ENCODE peak calls at places on chromosome 11, in six cellular contexts. T, Z, B, L, G and H are unnamed samples.

GRCh38 chr11:55658031-55658573 is 3.9 kb upstream of the OR4C6 start:
- DNase-seq in T (no peak), Z (no peak), L (no peak), B (no peak), G (no peak), H (no peak)

GRCh38 chr11:15286465-15286864 is 171.7 kb downstream of the INSC start:
- DNase-seq in B (no peak), G (no peak), Z (no peak), T (no peak), L (no peak), H (no peak)

GRCh38 chr11:129237456-129237855 is 45.3 kb upstream of the ARHGAP32 start:
- DNase-seq in Z (no peak), T (no peak), G (no peak), L (no peak), B (no peak), H (no peak)

GRCh38 chr11:73729594-73730206 is 31.2 kb downstream of the RAB6A start:
- DNase-seq in T (peak; percentile 65), G (peak; percentile 82), B (peak; percentile 4), L (no peak), Z (no peak), H (no peak)

GRCh38 chr11:123719452-123719851 is 22.0 kb downstream of the ZNF202 start:
- DNase-seq in G (no peak), B (no peak), T (no peak), L (no peak), Z (no peak), H (no peak)

GRCh38 chr11:19670030-19670761 is 42.4 kb upstream of the NAV2 start:
- DNase-seq in L (no peak), G (no peak), B (peak; percentile 37), T (no peak), Z (peak; percentile 65), H (no peak)

GRCh38 chr11:92216789-92217188 is 7.8 kb upstream of the FAT3 start:
- DNase-seq in L (no peak), B (no peak), T (no peak), G (no peak), Z (no peak), H (no peak)

GRCh38 chr11:9834281-9834680 is 170.4 kb downstream of the SWAP70 start:
- DNase-seq in G (no peak), L (no peak), Z (no peak), B (no peak), T (no peak), H (no peak)

GRCh38 chr11:17703951-17704350 is 15.4 kb upstream of the MYOD1 start:
- DNase-seq in Z (no peak), B (peak; percentile 69), G (no peak), T (no peak), L (no peak), H (no peak)

GRCh38 chr11:17473071-17473744 is 3.4 kb downstream of the ABCC8 start:
- DNase-seq in T (peak; percentile 57), Z (no peak), B (peak; percentile 68), L (no peak), G (peak; percentile 73), H (no peak)

GRCh38 chr11:8259316-8259995 is 4.2 kb downstream of the LMO1 start:
- DNase-seq in T (no peak), Z (peak; percentile 58), B (no peak), L (no peak), G (no peak), H (no peak)

GRCh38 chr11:83292709-83293435 is 6.7 kb upstream of the CCDC90B start:
- DNase-seq in Z (no peak), T (peak; percentile 74), L (peak; percentile 36), G (no peak), B (peak; percentile 39), H (no peak)

GRCh38 chr11:121967131-121967689 is 148.8 kb downstream of the BLID start:
- DNase-seq in B (no peak), T (no peak), G (no peak), L (no peak), Z (no peak), H (no peak)

GRCh38 chr11:118900535-118901384 is 17.1 kb downstream of the CXCR5 start:
- DNase-seq in T (no peak), G (no peak), Z (no peak), L (no peak), B (no peak), H (no peak)

GRCh38 chr11:123775274-123775673 is 21.0 kb upstream of the OR6X1 start:
- DNase-seq in G (no peak), Z (no peak), L (no peak), B (no peak), T (no peak), H (no peak)

GRCh38 chr11:116687458-116688201 is 85.2 kb downstream of the BUD13 start:
- DNase-seq in G (peak; percentile 87), Z (no peak), T (no peak), L (no peak), B (no peak), H (no peak)

GRCh38 chr11:117546431-117547160 is 218.9 kb downstream of the CEP164 start:
- DNase-seq in B (no peak), L (no peak), Z (no peak), T (peak; percentile 67), G (no peak), H (no peak)

GRCh38 chr11:45092901-45093760 is 53.3 kb upstream of the PRDM11 start:
- DNase-seq in L (no peak), Z (peak; percentile 25), G (no peak), T (no peak), B (no peak), H (no peak)

GRCh38 chr11:134358165-134358852 is 26.5 kb downstream of the GLB1L2 start:
- DNase-seq in L (no peak), T (no peak), G (no peak), Z (no peak), B (no peak), H (no peak)

GRCh38 chr11:122979815-122980656 is 1.6 kb downstream of the BSX start:
- DNase-seq in L (no peak), B (no peak), T (no peak), G (peak; percentile 54), Z (no peak), H (no peak)

GRCh38 chr11:3152471-3153110 is 12.5 kb downstream of the OSBPL5 start:
- DNase-seq in L (no peak), G (no peak), Z (no peak), T (no peak), B (no peak), H (peak; percentile 18)

GRCh38 chr11:130715085-130715932 is 201.0 kb downstream of the SNX19 start:
- DNase-seq in L (no peak), B (no peak), T (no peak), G (no peak), Z (no peak), H (no peak)

GRCh38 chr11:64306876-64307622 is 1.7 kb downstream of the ESRRA start:
- DNase-seq in T (no peak), L (peak; percentile 67), B (no peak), Z (peak; percentile 73), G (no peak), H (peak; percentile 43)

GRCh38 chr11:94664336-94664735 is 97.2 kb downstream of the PIWIL4 start:
- DNase-seq in L (no peak), T (no peak), G (no peak), B (peak; percentile 18), Z (no peak), H (no peak)

GRCh38 chr11:48007677-48008076 is 27.3 kb downstream of the PTPRJ start:
- DNase-seq in G (no peak), T (no peak), B (no peak), L (no peak), Z (no peak), H (no peak)
- H3K4me1 ChIP-seq in G (peaks cover 4% of the 10 kb centered on the region), T (peaks cover 9% of the 10 kb centered on the region), B (peaks cover 13% of the 10 kb centered on the region), L (peaks cover 17% of the 10 kb centered on the region), Z (peaks cover 28% of the 10 kb centered on the region), H (peaks cover 7% of the 10 kb centered on the region)

GRCh38 chr11:111530091-111530490 is 10.4 kb upstream of the LAYN start:
- DNase-seq in L (no peak), T (no peak), G (no peak), B (no peak), Z (no peak), H (no peak)

GRCh38 chr11:111531156-111531555 is 9.4 kb upstream of the LAYN start:
- DNase-seq in L (no peak), Z (no peak), G (no peak), T (no peak), B (no peak), H (no peak)

GRCh38 chr11:111528557-111528956 is 12.0 kb upstream of the LAYN start:
- DNase-seq in G (no peak), Z (no peak), L (no peak), T (no peak), B (no peak), H (no peak)

GRCh38 chr11:111532365-111532709 is 8.2 kb upstream of the LAYN start:
- DNase-seq in Z (no peak), L (no peak), B (no peak), T (no peak), G (no peak), H (no peak)

DNA sequence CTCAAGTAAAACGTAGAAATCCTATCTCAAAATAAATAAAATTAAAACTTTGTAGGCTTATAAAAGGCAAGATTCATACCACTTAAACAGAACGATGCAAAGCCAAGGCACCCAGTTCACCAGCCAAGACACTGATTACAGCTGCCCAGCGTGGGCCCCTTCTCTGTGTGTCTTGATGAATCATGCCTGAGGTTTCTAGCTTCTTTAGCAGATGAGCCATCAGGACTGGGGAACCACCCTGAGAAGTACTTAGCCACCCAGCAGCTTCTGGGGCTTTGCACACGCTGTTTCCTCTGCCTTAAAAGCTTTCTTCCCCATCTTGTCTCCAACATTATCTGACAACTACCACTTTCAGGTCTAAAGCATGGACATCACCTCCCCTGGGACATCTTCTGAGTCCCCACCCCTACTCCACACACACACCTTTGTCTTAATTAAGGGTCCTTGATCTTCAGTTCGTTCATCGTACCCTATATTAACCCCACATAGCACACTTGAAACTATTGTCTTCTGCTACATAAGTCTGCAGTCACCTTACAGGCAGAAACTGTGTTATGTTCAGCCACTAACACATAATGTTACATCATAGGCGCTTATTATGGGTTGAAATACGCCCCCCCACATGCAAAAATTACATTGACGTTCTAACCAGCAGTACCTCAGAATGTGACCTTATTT is 8.7 kb upstream of the LAYN start:
- DNase-seq in L (no peak), B (peak; percentile 3), T (no peak), Z (no peak), G (no peak), H (no peak)
- H3K4me3 ChIP-seq in L (no peak overlapping the region), B (no peak overlapping the region), T (no peak overlapping the region), Z (no peak overlapping the region), G (no peak overlapping the region), H (no peak overlapping the region)

GRCh38 chr11:68148071-68148805 is 27.1 kb upstream of the CHKA start:
- DNase-seq in B (no peak), T (no peak), L (no peak), Z (no peak), G (no peak), H (no peak)
- H3K4me1 ChIP-seq in B (peaks cover 24% of the 10 kb centered on the region), T (no peaks in the 10 kb centered on the region), L (peaks cover 33% of the 10 kb centered on the region), Z (peaks cover 6% of the 10 kb centered on the region), G (no peaks in the 10 kb centered on the region), H (peaks cover 11% of the 10 kb centered on the region)

GRCh38 chr11:1863352-1864215 is 10.7 kb downstream of the LSP1 start:
- DNase-seq in L (peak; percentile 98), T (peak; percentile 73), G (no peak), B (peak; percentile 68), Z (peak; percentile 96), H (peak; percentile 91)
- H3K4me3 ChIP-seq in L (no peak overlapping the region), T (no peak overlapping the region), G (no peak overlapping the region), B (peak overlapping the region; percentile 27), Z (peak overlapping the region; percentile 32), H (no peak overlapping the region)

DNA sequence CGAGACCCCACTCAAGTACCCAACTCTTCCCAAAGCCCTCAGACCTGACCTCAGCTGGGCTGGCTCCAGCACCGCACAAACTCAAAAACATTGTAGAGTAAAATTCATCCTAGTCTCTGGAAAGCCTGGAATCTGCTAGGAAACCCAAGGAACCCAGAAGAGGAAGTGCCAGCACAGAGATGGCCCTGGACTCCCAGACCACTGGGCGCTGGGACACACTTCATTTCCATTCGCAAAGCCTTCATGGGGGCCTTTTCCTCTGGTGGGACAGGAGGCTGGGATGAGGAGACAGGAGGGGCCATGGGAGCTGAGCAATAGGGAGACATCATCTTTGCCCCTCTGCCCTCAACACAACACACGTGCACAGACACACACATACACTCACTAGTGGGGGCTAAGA is 30.8 kb downstream of the ARRB1 start:
- DNase-seq in L (no peak), Z (no peak), G (no peak), B (no peak), T (no peak), H (peak; percentile 5)
- H3K4me1 ChIP-seq in L (peaks cover 2% of the 10 kb centered on the region), Z (peaks cover 2% of the 10 kb centered on the region), G (no peaks in the 10 kb centered on the region), B (peaks cover 25% of the 10 kb centered on the region), T (no peaks in the 10 kb centered on the region), H (peaks cover 8% of the 10 kb centered on the region)